ENCODE peak calls at places on chromosomes 7 and 10, in five cellular contexts. M is body of pancreas, R is A549, F is B cell, P is neural crest cell. O is an unnamed sample.

GRCh38 chr10:110845756-110846620 is 25.7 kb upstream of the PDCD4 start:
- DNase-seq in M (peak; percentile 93), R (no peak), F (no peak), P (no peak), O (no peak)

GRCh38 chr10:100303724-100304319 is 17.3 kb upstream of the BLOC1S2 start:
- DNase-seq in M (no peak), R (peak; percentile 69), F (no peak), P (no peak), O (no peak)

GRCh38 chr10:125043824-125044658 is 102.1 kb downstream of the ZRANB1 start:
- DNase-seq in M (no peak), R (no peak), F (no peak), P (no peak), O (no peak)

GRCh38 chr7:48188776-48189520 is 17.7 kb downstream of the ABCA13 start:
- DNase-seq in M (no peak), R (no peak), F (no peak), P (no peak), O (no peak)

GRCh38 chr10:55627526-55628170 is 733.4 kb downstream of the ZWINT start:
- DNase-seq in M (no peak), R (no peak), F (no peak), P (peak; percentile 16), O (no peak)

GRCh38 chr7:113410791-113411190 is 292.4 kb upstream of the SMIM30 start:
- DNase-seq in M (no peak), R (no peak), F (no peak), P (no peak), O (no peak)

GRCh38 chr7:128704909-128705308 is 32.8 kb downstream of the GARIN1A start:
- DNase-seq in M (no peak), R (no peak), F (no peak), P (no peak), O (no peak)

GRCh38 chr7:3149231-3149960 is 105.7 kb upstream of the CARD11 start:
- DNase-seq in M (no peak), R (no peak), F (no peak), P (no peak), O (no peak)

GRCh38 chr10:423167-423566 is 266.3 kb downstream of the DIP2C start:
- DNase-seq in M (no peak), R (no peak), F (no peak), P (no peak), O (no peak)

GRCh38 chr10:28631896-28632596 is 45.3 kb upstream of the BAMBI start:
- DNase-seq in M (no peak), R (no peak), F (no peak), P (no peak), O (no peak)

GRCh38 chr7:78587443-78588044 is 789.0 kb downstream of the PHTF2 start:
- DNase-seq in M (no peak), R (peak; percentile 4), F (no peak), P (no peak), O (no peak)

GRCh38 chr10:101217450-101218281 is 11.6 kb downstream of the LBX1 start:
- DNase-seq in M (peak; percentile 48), R (peak; percentile 71), F (no peak), P (peak; percentile 74), O (no peak)

GRCh38 chr10:72328045-72328828 is 26.5 kb downstream of the DNAJB12 start:
- DNase-seq in M (peak; percentile 77), R (peak; percentile 63), F (no peak), P (peak; percentile 62), O (no peak)

GRCh38 chr7:96327429-96327828 is 5.5 kb upstream of the SLC25A13 start:
- DNase-seq in M (peak; percentile 60), R (no peak), F (no peak), P (no peak), O (no peak)

GRCh38 chr7:140696024-140696678 is 357 bp upstream of the NDUFB2 start:
- DNase-seq in M (peak; percentile 93), R (peak; percentile 97), F (peak; percentile 91), P (no peak), O (peak; percentile 66)

GRCh38 chr7:92633211-92633906 is 43.2 kb upstream of the FAM133B start:
- DNase-seq in M (no peak), R (peak; percentile 30), F (no peak), P (no peak), O (peak; percentile 54)

GRCh38 chr7:55024776-55025175 is 6.0 kb downstream of the EGFR start:
- DNase-seq in M (no peak), R (no peak), F (no peak), P (no peak), O (no peak)

GRCh38 chr10:26717476-26717875 is 20.0 kb downstream of the PDSS1 start:
- DNase-seq in M (no peak), R (no peak), F (no peak), P (no peak), O (no peak)

GRCh38 chr10:2106641-2107040 is 369.3 kb upstream of the ADARB2 start:
- DNase-seq in M (no peak), R (no peak), F (no peak), P (no peak), O (no peak)

GRCh38 chr7:155189600-155189989 is 108.1 kb upstream of the INSIG1 start:
- DNase-seq in M (no peak), R (no peak), F (no peak), P (no peak), O (no peak)

GRCh38 chr10:43965033-43965917 is 316.6 kb upstream of the ZNF32 start:
- DNase-seq in M (no peak), R (no peak), F (no peak), P (no peak), O (peak; percentile 28)

GRCh38 chr10:123838596-123839310 is 52.9 kb downstream of the CPXM2 start:
- DNase-seq in M (no peak), R (no peak), F (no peak), P (no peak), O (no peak)

GRCh38 chr10:116723428-116724281 is 18.7 kb downstream of the HSPA12A start:
- DNase-seq in M (no peak), R (no peak), F (no peak), P (no peak), O (no peak)

GRCh38 chr7:135558337-135558767 is 635 bp downstream of the NUP205 start:
- DNase-seq in M (peak; percentile 23), R (peak; percentile 91), F (peak; percentile 74), P (peak; percentile 46), O (no peak)

GRCh38 chr10:119575506-119575905 is 21.3 kb downstream of the TIAL1 start:
- DNase-seq in M (no peak), R (peak; percentile 21), F (no peak), P (no peak), O (no peak)

GRCh38 chr10:24622781-24623301 is 100.8 kb downstream of the ARHGAP21 start:
- DNase-seq in M (no peak), R (no peak), F (no peak), P (no peak), O (no peak)

GRCh38 chr7:101916041-101916800 is 98.8 kb downstream of the CUX1 start:
- DNase-seq in M (no peak), R (no peak), F (no peak), P (no peak), O (no peak)

GRCh38 chr10:114157912-114158311 is 16.1 kb downstream of the CCDC186 start:
- DNase-seq in M (no peak), R (no peak), F (no peak), P (no peak), O (no peak)
- TF ChIP-seq CTCF in M (no peak), R (no peak), F (no peak), P (peak; percentile 27), O (no peak)

DNA sequence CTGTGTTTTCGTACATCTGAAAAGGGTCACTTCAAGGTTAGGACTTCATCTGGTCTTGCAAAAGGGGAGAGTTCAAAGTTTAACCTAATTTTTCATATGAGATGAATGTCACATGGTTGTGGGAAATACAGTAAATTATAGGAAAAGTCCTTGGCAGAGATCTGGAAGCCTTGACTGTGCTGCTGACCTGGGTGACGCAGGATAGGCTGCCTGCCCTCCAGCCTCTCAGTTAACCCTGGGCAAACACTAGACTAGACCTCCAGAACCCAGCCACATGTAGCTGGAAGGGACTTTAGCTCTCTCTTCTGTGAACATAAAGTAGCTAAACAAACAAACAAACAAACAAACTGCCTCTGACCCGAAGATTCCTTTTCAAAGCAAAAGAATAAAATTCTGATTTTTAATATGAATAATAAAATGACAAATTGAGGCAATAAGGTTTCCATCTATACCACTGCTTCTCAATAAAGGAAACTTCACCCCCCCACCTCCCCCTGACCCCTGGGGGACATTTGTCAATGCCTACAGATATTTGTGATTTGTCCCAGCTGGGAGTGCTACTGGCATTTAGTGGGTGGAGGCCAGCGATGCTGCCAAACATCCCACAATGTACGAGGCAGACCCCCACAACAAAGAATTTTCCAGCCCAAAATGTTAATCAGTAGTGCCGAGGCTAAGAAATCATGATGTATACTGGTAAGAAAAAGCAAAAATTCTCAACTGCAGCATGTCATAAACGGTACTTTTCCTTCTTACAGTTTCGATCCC is 75.2 kb upstream of the PRR15 start:
- DNase-seq in M (no peak), R (no peak), F (no peak), P (no peak), O (no peak)
- TF ChIP-seq CTCF in M (no peak), R (no peak), F (no peak), P (no peak), O (no peak)

GRCh38 chr7:12440229-12440628 is 36.6 kb upstream of the VWDE start:
- DNase-seq in M (no peak), R (no peak), F (no peak), P (no peak), O (no peak)

GRCh38 chr7:12431886-12432285 is 28.2 kb upstream of the VWDE start:
- DNase-seq in M (no peak), R (no peak), F (no peak), P (no peak), O (no peak)

GRCh38 chr7:12436126-12436525 is 32.5 kb upstream of the VWDE start:
- DNase-seq in M (no peak), R (no peak), F (no peak), P (no peak), O (no peak)

GRCh38 chr7:12434012-12434642 is 30.5 kb upstream of the VWDE start:
- DNase-seq in M (no peak), R (no peak), F (no peak), P (no peak), O (no peak)

GRCh38 chr7:12436896-12437535 is 33.4 kb upstream of the VWDE start:
- DNase-seq in M (no peak), R (no peak), F (no peak), P (no peak), O (no peak)
- TF ChIP-seq CTCF in M (no peak), R (peak; percentile 29), F (no peak), P (peak; percentile 13), O (peak; percentile 8)

GRCh38 chr7:70193514-70193913 is 595.2 kb downstream of the AUTS2 start:
- DNase-seq in M (no peak), R (no peak), F (no peak), P (no peak), O (no peak)
- TF ChIP-seq CTCF in M (peak; percentile 8), R (peak; percentile 35), F (no peak), P (peak; percentile 59), O (no peak)

GRCh38 chr10:75197906-75198305 is 12.7 kb upstream of the VDAC2 start:
- DNase-seq in M (no peak), R (no peak), F (no peak), P (no peak), O (no peak)

GRCh38 chr10:75202321-75203096 is 8.1 kb upstream of the VDAC2 start:
- DNase-seq in M (no peak), R (peak; percentile 40), F (no peak), P (no peak), O (no peak)

GRCh38 chr10:75205908-75206307 is 4.7 kb upstream of the VDAC2 start:
- DNase-seq in M (no peak), R (no peak), F (no peak), P (no peak), O (no peak)

GRCh38 chr10:75203724-75204123 is 6.9 kb upstream of the VDAC2 start:
- DNase-seq in M (no peak), R (no peak), F (no peak), P (no peak), O (no peak)

GRCh38 chr10:75201793-75202307 is 8.7 kb upstream of the VDAC2 start:
- DNase-seq in M (no peak), R (no peak), F (no peak), P (no peak), O (no peak)
- TF ChIP-seq CTCF in M (no peak), R (no peak), F (no peak), P (no peak), O (no peak)